ENCODE peak calls at places on chromosomes 5 and 9, in seven cellular contexts. L, Y, A, F, B, C and M are unnamed samples.

GRCh38 chr9:136343121-136343883 is 16.0 kb downstream of the GPSM1 start:
- DNase-seq in L (no peak), Y (peak; percentile 91), A (peak; percentile 87), F (no peak), B (no peak), C (no peak), M (no peak)

GRCh38 chr5:137486707-137487106 is 12.4 kb downstream of the SPOCK1 start:
- DNase-seq in L (no peak), Y (peak; percentile 43), A (no peak), F (no peak), B (no peak), C (no peak), M (no peak)

GRCh38 chr5:90709323-90710148 is 150.9 kb downstream of the ADGRV1 start:
- DNase-seq in L (peak; percentile 37), Y (peak; percentile 21), A (no peak), F (peak; percentile 27), B (no peak), C (peak; percentile 49), M (no peak)

GRCh38 chr5:151085517-151086031 is 4.7 kb upstream of the TNIP1 start:
- DNase-seq in L (peak; percentile 84), Y (peak; percentile 75), A (peak; percentile 82), F (no peak), B (peak; percentile 85), C (no peak), M (peak; percentile 47)

GRCh38 chr9:12718482-12719026 is 25.4 kb downstream of the TYRP1 start:
- DNase-seq in L (no peak), Y (peak; percentile 20), A (no peak), F (no peak), B (no peak), C (no peak), M (no peak)

GRCh38 chr9:81305561-81306182 is 383.7 kb downstream of the TLE1 start:
- DNase-seq in L (no peak), Y (no peak), A (no peak), F (peak; percentile 45), B (no peak), C (no peak), M (no peak)

GRCh38 chr9:135061441-135061840 is 26.0 kb upstream of the OLFM1 start:
- DNase-seq in L (no peak), Y (peak; percentile 7), A (peak; percentile 47), F (no peak), B (peak; percentile 21), C (no peak), M (no peak)

GRCh38 chr5:111676926-111677415 is 80.0 kb downstream of the NREP start:
- DNase-seq in L (no peak), Y (no peak), A (no peak), F (no peak), B (no peak), C (no peak), M (no peak)

GRCh38 chr5:96253140-96253539 is 179.9 kb downstream of the PCSK1 start:
- DNase-seq in L (no peak), Y (no peak), A (no peak), F (no peak), B (no peak), C (no peak), M (no peak)
- H3K4me1 ChIP-seq in L (peaks cover under 1% of the 10 kb centered on the region), Y (peaks cover 7% of the 10 kb centered on the region), A (no peaks in the 10 kb centered on the region), F (peaks cover 27% of the 10 kb centered on the region), B (no peaks in the 10 kb centered on the region), C (peaks cover 8% of the 10 kb centered on the region), M (no peaks in the 10 kb centered on the region)

GRCh38 chr5:80254767-80255424 is 952 bp downstream of the SERINC5 start:
- DNase-seq in L (peak; percentile 45), Y (peak; percentile 34), A (no peak), F (no peak), B (peak; percentile 51), C (no peak), M (peak; percentile 40)
- H3K4me1 ChIP-seq in L (peaks cover 20% of the 10 kb centered on the region), Y (peaks cover 38% of the 10 kb centered on the region), A (peaks cover 70% of the 10 kb centered on the region), F (peaks cover 62% of the 10 kb centered on the region), B (peaks cover 13% of the 10 kb centered on the region), C (peaks cover 17% of the 10 kb centered on the region), M (peaks cover 50% of the 10 kb centered on the region)

GRCh38 chr9:129606161-129607025 is 14.5 kb downstream of the C9orf50 start:
- DNase-seq in L (no peak), Y (peak; percentile 79), A (no peak), F (peak; percentile 88), B (no peak), C (no peak), M (no peak)
- H3K4me1 ChIP-seq in L (no peaks in the 10 kb centered on the region), Y (peaks cover 42% of the 10 kb centered on the region), A (peaks cover 82% of the 10 kb centered on the region), F (peaks cover 86% of the 10 kb centered on the region), B (peaks cover 14% of the 10 kb centered on the region), C (peaks cover 14% of the 10 kb centered on the region), M (peaks cover 41% of the 10 kb centered on the region)

GRCh38 chr9:79661926-79662552 is 90.3 kb downstream of the TLE4 start:
- DNase-seq in L (no peak), Y (no peak), A (no peak), F (no peak), B (no peak), C (no peak), M (no peak)
- H3K4me1 ChIP-seq in L (peaks cover 15% of the 10 kb centered on the region), Y (peaks cover 23% of the 10 kb centered on the region), A (peaks cover 39% of the 10 kb centered on the region), F (no peaks in the 10 kb centered on the region), B (no peaks in the 10 kb centered on the region), C (no peaks in the 10 kb centered on the region), M (peaks cover 21% of the 10 kb centered on the region)